ENCODE peak calls at places on chromosome 21, in seven cellular contexts. J, P, X, A, W, G and Q are unnamed samples.

GRCh38 chr21:30234050-30234449 is 18.2 kb upstream of the CLDN8 start:
- DNase-seq in X (no peak), P (no peak), W (no peak), A (no peak), J (no peak), G (no peak), Q (no peak)

GRCh38 chr21:41319273-41319672 is 2.7 kb downstream of the FAM3B start:
- DNase-seq in G (no peak), J (no peak), W (no peak), X (no peak), P (no peak), A (no peak), Q (no peak)

GRCh38 chr21:20031807-20032206 is 966.4 kb upstream of the NCAM2 start:
- DNase-seq in G (no peak), A (no peak), P (no peak), J (no peak), W (no peak), X (no peak), Q (no peak)

GRCh38 chr21:21000576-21001175 is 2.5 kb downstream of the NCAM2 start:
- DNase-seq in A (no peak), W (no peak), G (no peak), P (no peak), X (no peak), J (no peak), Q (no peak)

GRCh38 chr21:38591138-38591537 is 92.9 kb upstream of the ERG start:
- DNase-seq in P (no peak), J (no peak), W (no peak), G (no peak), A (no peak), X (no peak), Q (no peak)

GRCh38 chr21:41166947-41167346 is 1.0 kb upstream of the BACE2 start:
- DNase-seq in A (peak), X (no peak), G (no peak), J (no peak), W (no peak), P (no peak), Q (no peak)

GRCh38 chr21:26583737-26584136 is 10.7 kb upstream of the CYYR1 start:
- DNase-seq in P (no peak), X (no peak), W (no peak), A (no peak), J (no peak), G (no peak), Q (no peak)

GRCh38 chr21:29192999-29193563 is 62.6 kb downstream of the MAP3K7CL start:
- DNase-seq in X (no peak), W (no peak), J (no peak), A (peak), G (no peak), P (no peak), Q (no peak)

GRCh38 chr21:38448619-38449186 is 49.6 kb downstream of the ERG start:
- DNase-seq in G (no peak), X (no peak), W (no peak), J (no peak), A (no peak), P (no peak), Q (no peak)

GRCh38 chr21:39519835-39520234 is 68.1 kb downstream of the SH3BGR start:
- DNase-seq in J (no peak), W (no peak), G (no peak), A (no peak), X (no peak), P (no peak), Q (no peak)

GRCh38 chr21:35138665-35139381 is 89.7 kb upstream of the RUNX1 start:
- DNase-seq in A (no peak), J (peak), X (no peak), P (no peak), G (no peak), W (no peak), Q (peak)

GRCh38 chr21:37507716-37508115 is 141.1 kb downstream of the DYRK1A start:
- DNase-seq in G (no peak), X (no peak), W (no peak), A (no peak), J (no peak), P (no peak), Q (no peak)

GRCh38 chr21:45970674-45971486 is 10.7 kb upstream of the COL6A1 start:
- DNase-seq in A (peak), X (peak), W (no peak), J (no peak), G (peak), P (no peak), Q (peak)

GRCh38 chr21:25639167-25639921 is at the start of gene JAM2:
- DNase-seq in X (peak), W (no peak), P (no peak), G (no peak), A (peak), J (no peak), Q (peak)

GRCh38 chr21:39430016-39430415 is 15.6 kb downstream of the LCA5L start:
- DNase-seq in P (no peak), J (no peak), G (no peak), W (no peak), A (no peak), X (no peak), Q (no peak)

GRCh38 chr21:35212393-35213127 is 163.5 kb upstream of the RUNX1 start:
- DNase-seq in J (no peak), G (no peak), P (no peak), A (no peak), X (no peak), W (no peak), Q (no peak)

GRCh38 chr21:34626131-34626530 is 11.2 kb upstream of the RCAN1 start:
- DNase-seq in X (no peak), G (no peak), W (no peak), P (no peak), A (no peak), J (no peak), Q (no peak)

GRCh38 chr21:46057111-46057709 is 40.7 kb upstream of the COL6A2 start:
- DNase-seq in X (no peak), G (no peak), P (no peak), W (no peak), A (no peak), J (no peak), Q (no peak)

GRCh38 chr21:39103689-39104088 is 79.6 kb downstream of the PSMG1 start:
- DNase-seq in W (no peak), X (no peak), P (no peak), A (no peak), J (no peak), G (no peak), Q (no peak)

GRCh38 chr21:45546636-45547203 is 4.5 kb upstream of the SLC19A1 start:
- DNase-seq in A (no peak), X (no peak), W (no peak), G (no peak), J (no peak), P (no peak), Q (no peak)

GRCh38 chr21:46397993-46398392 is 60.7 kb upstream of the DIP2A start:
- DNase-seq in J (no peak), W (no peak), P (no peak), A (no peak), X (no peak), G (no peak), Q (no peak)

GRCh38 chr21:39094847-39095525 is 88.3 kb downstream of the PSMG1 start:
- DNase-seq in W (no peak), J (no peak), A (no peak), X (no peak), G (peak), P (no peak), Q (peak)

GRCh38 chr21:29718081-29718815 is 221.5 kb downstream of the GRIK1 start:
- DNase-seq in A (no peak), X (no peak), W (no peak), P (no peak), J (no peak), G (no peak), Q (no peak)

GRCh38 chr21:22842875-22843274 is 1844.7 kb downstream of the NCAM2 start:
- DNase-seq in G (no peak), A (no peak), W (no peak), X (no peak), J (no peak), P (no peak), Q (no peak)

GRCh38 chr21:24375201-24375600 is 1232.1 kb downstream of the MRPL39 start:
- DNase-seq in X (peak), W (no peak), G (no peak), A (no peak), P (no peak), J (no peak), Q (no peak)

GRCh38 chr21:16363563-16363962 is 633.8 kb downstream of the USP25 start:
- DNase-seq in G (no peak), A (no peak), X (no peak), J (no peak), P (no peak), W (no peak), Q (no peak)

GRCh38 chr21:29299906-29300546 is 1.3 kb downstream of the BACH1 start:
- DNase-seq in X (no peak), W (peak), G (peak), J (peak), A (peak), P (peak), Q (peak)

GRCh38 chr21:29939859-29940245 is at the start of gene GRIK1:
- DNase-seq in X (peak), P (no peak), A (no peak), J (no peak), G (no peak), W (no peak), Q (peak)

GRCh38 chr21:20250337-20250736 is 747.9 kb upstream of the NCAM2 start:
- DNase-seq in P (no peak), W (no peak), J (no peak), X (no peak), A (no peak), G (no peak), Q (no peak)

GRCh38 chr21:44418108-44418875 is 37.0 kb upstream of the LRRC3 start:
- DNase-seq in X (no peak), G (no peak), W (no peak), J (no peak), A (no peak), P (no peak), Q (no peak)
- TF ChIP-seq SIN3A in X (no peak), G (no peak), W (no peak), J (no peak), A (no peak), P (no peak), Q (no peak)

GRCh38 chr21:36379236-36379635 is 6.0 kb upstream of the CHAF1B start:
- DNase-seq in A (no peak), J (no peak), P (no peak), W (no peak), G (no peak), X (no peak), Q (no peak)

GRCh38 chr21:36375994-36376393 is 9.2 kb upstream of the CHAF1B start:
- DNase-seq in W (no peak), X (no peak), P (no peak), A (no peak), G (no peak), J (no peak), Q (no peak)

GRCh38 chr21:36381841-36382589 is 3.2 kb upstream of the CHAF1B start:
- DNase-seq in G (no peak), X (no peak), P (no peak), A (no peak), W (no peak), J (no peak), Q (no peak)

GRCh38 chr21:36377391-36377842 is 7.8 kb upstream of the CHAF1B start:
- DNase-seq in W (no peak), P (no peak), X (no peak), J (no peak), G (no peak), A (no peak), Q (no peak)
- TF ChIP-seq SIN3A in W (no peak), P (no peak), X (no peak), J (no peak), G (no peak), A (no peak), Q (no peak)

DNA sequence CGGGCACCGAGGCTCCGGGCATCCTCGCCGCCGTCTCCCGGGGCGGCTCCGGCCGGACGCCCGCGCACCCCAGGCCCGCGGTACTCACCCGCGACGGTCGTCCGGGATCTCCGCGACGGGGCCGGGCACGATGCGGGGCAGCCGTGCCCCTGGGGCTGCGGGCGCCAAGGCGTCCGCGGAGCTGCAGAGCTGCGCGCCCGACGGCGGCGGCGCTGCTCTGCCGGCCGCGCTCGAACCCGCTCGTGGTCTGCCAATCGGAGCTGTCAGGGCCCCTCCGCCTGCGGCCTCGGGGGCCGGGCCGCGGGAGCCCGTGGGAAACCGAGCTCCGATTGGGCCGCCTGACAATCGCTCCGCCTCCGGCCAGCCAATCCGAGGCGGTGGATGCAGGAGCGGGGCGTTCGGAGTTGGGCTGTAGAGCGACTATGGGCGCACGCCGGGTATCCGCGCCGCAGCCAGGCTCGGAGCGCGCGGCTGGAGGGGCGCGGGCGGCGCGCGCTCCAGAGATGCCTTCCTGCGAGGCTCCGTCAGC is 100.6 kb upstream of the SOD1 start:
- DNase-seq in J (peak), A (peak), X (peak), P (peak), G (no peak), W (no peak), Q (no peak)
- TF ChIP-seq SIN3A in J (no peak), A (peak), X (peak), P (no peak), G (no peak), W (no peak), Q (no peak)

GRCh38 chr21:27759820-27760219 is 792.9 kb upstream of the ADAMTS5 start:
- DNase-seq in G (no peak), P (no peak), W (no peak), A (no peak), X (no peak), J (no peak), Q (no peak)

GRCh38 chr21:27761623-27762022 is 794.7 kb upstream of the ADAMTS5 start:
- DNase-seq in G (no peak), J (no peak), A (no peak), P (no peak), X (no peak), W (no peak), Q (no peak)

GRCh38 chr21:27764056-27764455 is 797.2 kb upstream of the ADAMTS5 start:
- DNase-seq in A (no peak), X (no peak), G (no peak), J (no peak), P (no peak), W (no peak), Q (no peak)

GRCh38 chr21:27756191-27756590 is 789.3 kb upstream of the ADAMTS5 start:
- DNase-seq in P (no peak), G (no peak), W (no peak), J (no peak), A (no peak), X (no peak), Q (no peak)

GRCh38 chr21:27759091-27759659 is 792.3 kb upstream of the ADAMTS5 start:
- DNase-seq in G (no peak), A (no peak), W (no peak), J (no peak), P (no peak), X (peak), Q (no peak)
- TF ChIP-seq SIN3A in G (no peak), A (no peak), W (no peak), J (no peak), P (no peak), X (no peak), Q (no peak)

DNA sequence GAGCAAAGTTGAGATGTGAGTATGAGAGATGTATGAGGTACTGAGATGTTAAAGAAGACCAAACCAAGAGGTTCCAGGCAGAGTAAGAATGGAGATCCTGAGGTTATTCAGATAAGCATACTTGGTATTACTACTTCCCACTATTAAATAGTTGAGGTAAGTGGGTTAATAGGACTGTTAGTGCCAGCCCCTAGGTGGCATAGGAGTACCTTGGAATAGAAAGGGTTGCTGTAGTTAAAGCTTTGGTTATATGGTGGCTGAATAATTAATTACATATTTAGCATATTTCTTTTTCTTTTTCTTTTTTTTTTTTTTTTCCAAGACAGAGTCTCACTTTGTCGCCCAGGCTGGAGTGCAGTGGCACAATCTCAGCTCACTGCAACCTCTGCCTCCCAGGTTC is 397.9 kb upstream of the TMPRSS15 start:
- DNase-seq in W (no peak), X (no peak), J (no peak), G (no peak), P (no peak), A (peak), Q (no peak)
- TF ChIP-seq SIN3A in W (no peak), X (no peak), J (no peak), G (no peak), P (no peak), A (no peak), Q (no peak)

DNA sequence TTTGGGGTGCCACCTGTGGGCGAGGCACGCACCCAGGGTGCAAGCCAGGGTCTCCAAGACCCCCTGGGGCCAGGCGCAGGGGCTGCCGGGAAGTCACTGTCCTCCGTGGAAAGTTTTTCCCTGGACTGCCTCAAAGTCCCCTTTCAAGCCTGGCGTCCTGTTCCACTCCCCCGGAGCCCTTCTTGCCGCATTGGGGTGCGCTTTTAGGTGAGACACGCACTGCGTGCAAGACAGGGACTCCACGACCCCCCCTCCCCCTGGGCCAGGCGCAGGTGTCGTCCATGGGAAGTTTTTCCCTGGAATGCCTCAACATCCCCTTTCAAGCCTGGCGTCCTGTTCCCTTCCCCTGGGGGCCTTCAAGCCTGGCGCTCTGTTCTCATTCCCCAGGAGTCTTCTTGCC is 137.1 kb downstream of the LIPI start:
- DNase-seq in P (no peak), J (no peak), X (no peak), A (no peak), G (no peak), W (no peak), Q (no peak)
- TF ChIP-seq SIN3A in P (no peak), J (no peak), X (no peak), A (no peak), G (no peak), W (no peak), Q (no peak)

DNA sequence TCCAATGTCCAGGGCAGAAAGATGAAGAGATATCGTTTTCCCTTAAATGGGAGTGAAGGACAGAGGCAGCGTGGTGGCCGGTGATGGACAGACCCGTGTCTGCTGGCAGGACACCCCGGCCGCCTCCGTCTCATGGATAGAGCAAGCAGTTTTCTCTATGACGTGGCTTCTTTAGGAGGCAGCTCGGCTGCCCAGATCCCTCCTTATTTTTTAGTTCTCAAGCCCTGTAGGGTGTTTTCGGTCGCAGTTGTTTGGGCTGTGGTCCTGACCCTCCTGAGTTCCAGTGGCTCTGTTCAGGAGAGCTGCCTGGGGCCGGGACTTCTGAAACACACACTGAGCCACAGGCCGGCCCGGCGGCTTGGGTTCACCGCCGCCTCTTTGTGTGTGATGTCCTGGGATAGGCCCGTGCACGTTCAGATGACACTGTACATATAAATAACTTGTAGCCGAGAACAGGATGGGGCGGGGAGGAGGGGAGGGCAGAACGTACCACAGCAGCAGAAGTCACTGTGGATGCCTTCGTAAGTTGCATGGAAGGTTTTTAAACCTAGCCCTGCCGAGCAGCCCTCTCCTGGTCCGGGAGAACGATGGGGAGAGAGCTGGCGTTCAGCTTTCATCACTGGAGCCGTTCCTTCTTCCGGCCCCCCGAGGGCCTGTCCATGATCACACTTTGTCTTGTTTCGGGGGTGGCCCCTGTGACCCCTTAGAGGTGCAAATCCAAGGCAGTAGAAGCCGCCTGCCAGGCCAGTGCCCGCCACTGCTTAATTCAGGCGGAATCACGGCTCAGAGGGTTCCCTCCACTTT is 65.2 kb downstream of the SIK1 start:
- DNase-seq in P (peak), G (no peak), J (no peak), W (no peak), X (no peak), A (no peak), Q (no peak)
- TF ChIP-seq SIN3A in P (no peak), G (no peak), J (no peak), W (no peak), X (no peak), A (no peak), Q (no peak)

DNA sequence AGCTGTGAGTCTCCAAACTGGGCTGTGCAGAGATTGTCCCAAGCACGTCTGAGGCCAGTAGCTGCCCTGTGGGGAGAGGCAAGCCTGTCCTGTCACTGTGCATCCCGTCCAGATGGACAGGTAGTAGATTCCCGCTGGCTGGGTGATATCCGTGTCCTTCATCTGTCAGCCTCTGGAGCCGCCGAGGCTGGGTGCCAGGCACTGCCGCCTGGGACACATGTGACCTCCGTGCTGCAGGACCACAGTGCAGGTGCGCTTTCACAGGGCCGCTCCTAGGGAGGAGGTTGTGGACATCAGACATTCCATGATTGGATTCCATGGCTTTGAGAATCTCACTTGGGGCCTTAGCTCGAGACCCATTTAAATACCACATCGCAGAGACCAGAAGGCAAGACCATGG is 4.7 kb downstream of the PDXK start:
- DNase-seq in G (no peak), A (no peak), P (no peak), J (no peak), X (no peak), W (no peak), Q (no peak)
- TF ChIP-seq SIN3A in G (no peak), A (no peak), P (no peak), J (no peak), X (no peak), W (no peak), Q (no peak)